ENCODE peak calls at places on chromosomes 13 and 19, in ten cellular contexts. T is tibial nerve; N is progenitor cell of endocrine pancreas; F is spleen; B is RWPE2; S is RWPE1; X is AG09319; R is GM10248; O is CD8-positive, alpha-beta T cell; A is bronchial epithelial cell. D is an unnamed sample.

GRCh38 chr13:114313061-114313860 is 1.0 kb upstream of the CHAMP1 start:
- DNase-seq in T (no peak), N (no peak), F (peak; percentile 69), B (no peak), S (no peak), X (no peak), R (peak; percentile 65), O (no peak), A (peak; percentile 50), D (no peak)

GRCh38 chr13:74891610-74892009 is 590.4 kb downstream of the TBC1D4 start:
- DNase-seq in T (no peak), N (no peak), F (no peak), B (no peak), S (peak; percentile 55), X (no peak), R (no peak), O (no peak), A (peak; percentile 87), D (no peak)

GRCh38 chr19:50277966-50278580 is 51.1 kb downstream of the KCNC3 start:
- DNase-seq in T (no peak), N (no peak), F (no peak), B (no peak), S (no peak), X (no peak), R (no peak), O (no peak), A (no peak), D (no peak)

GRCh38 chr19:54517483-54517882 is 14.9 kb downstream of the LAIR2 start:
- DNase-seq in T (no peak), N (no peak), F (no peak), B (no peak), S (peak; percentile 52), X (no peak), R (peak; percentile 65), O (peak; percentile 17), A (peak; percentile 16), D (peak; percentile 38)

GRCh38 chr19:11767633-11768133 is 883 bp downstream of the ZNF441 start:
- DNase-seq in T (no peak), N (peak; percentile 41), F (peak; percentile 85), B (no peak), S (peak; percentile 13), X (no peak), R (peak; percentile 62), O (no peak), A (peak; percentile 10), D (peak; percentile 85)

GRCh38 chr13:106474906-106475305 is 60.6 kb downstream of the EFNB2 start:
- DNase-seq in T (no peak), N (no peak), F (no peak), B (no peak), S (no peak), X (no peak), R (no peak), O (no peak), A (no peak), D (no peak)

GRCh38 chr19:46381746-46382345 is 31.5 kb downstream of the CCDC8 start:
- DNase-seq in T (no peak), N (no peak), F (no peak), B (peak; percentile 23), S (no peak), X (no peak), R (no peak), O (no peak), A (no peak), D (peak; percentile 42)

GRCh38 chr19:12952488-12953455 is 4.3 kb downstream of the GADD45GIP1 start:
- DNase-seq in T (no peak), N (no peak), F (no peak), B (no peak), S (no peak), X (peak; percentile 40), R (no peak), O (no peak), A (peak; percentile 61), D (no peak)

GRCh38 chr13:102273111-102273510 is 128.7 kb downstream of the FGF14 start:
- DNase-seq in T (no peak), N (no peak), F (no peak), B (no peak), S (no peak), X (no peak), R (no peak), O (no peak), A (no peak), D (no peak)

GRCh38 chr13:102261809-102262208 is 140.0 kb downstream of the FGF14 start:
- DNase-seq in T (no peak), N (no peak), F (no peak), B (no peak), S (no peak), X (no peak), R (no peak), O (no peak), A (no peak), D (no peak)

DNA sequence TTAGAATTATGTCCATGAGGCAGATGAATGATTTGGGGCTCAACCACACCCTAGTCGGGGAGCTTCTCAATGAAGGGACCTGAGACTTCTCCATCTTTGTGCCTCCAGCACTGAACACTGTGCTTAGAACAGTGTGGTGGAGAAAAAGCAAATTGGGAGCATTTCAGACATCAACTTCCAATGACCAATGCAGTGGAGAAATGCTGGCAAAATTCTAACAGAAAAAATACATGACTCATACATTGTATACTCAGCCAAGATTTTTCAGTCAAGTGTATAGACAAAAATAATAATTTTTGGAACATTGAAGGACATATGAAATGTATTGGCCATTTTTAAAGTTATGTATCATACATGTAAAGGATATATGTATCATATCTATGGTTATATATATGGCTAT is 134.7 kb downstream of the FGF14 start:
- DNase-seq in T (no peak), N (no peak), F (no peak), B (no peak), S (no peak), X (no peak), R (no peak), O (no peak), A (no peak), D (no peak)
- TF ChIP-seq CTCF in T (no peak), N (no peak), F (no peak), B (no peak), S (no peak), X (no peak), R (no peak), O (no peak), A (no peak), D (no peak)

GRCh38 chr13:28659611-28659970 is 661 bp downstream of the POMP start:
- DNase-seq in T (no peak), N (no peak), F (no peak), B (no peak), S (peak; percentile 36), X (no peak), R (peak; percentile 19), O (no peak), A (peak; percentile 59), D (no peak)

GRCh38 chr13:28655566-28655965 is 3.4 kb upstream of the POMP start:
- DNase-seq in T (no peak), N (no peak), F (no peak), B (no peak), S (no peak), X (no peak), R (no peak), O (no peak), A (peak; percentile 61), D (no peak)

GRCh38 chr13:28657784-28658538 is 969 bp upstream of the POMP start:
- DNase-seq in T (no peak), N (no peak), F (no peak), B (no peak), S (no peak), X (no peak), R (peak; percentile 20), O (no peak), A (peak; percentile 19), D (no peak)

GRCh38 chr13:28658539-28658795 is 463 bp upstream of the POMP start:
- DNase-seq in T (no peak), N (no peak), F (no peak), B (no peak), S (no peak), X (no peak), R (no peak), O (no peak), A (no peak), D (no peak)

DNA sequence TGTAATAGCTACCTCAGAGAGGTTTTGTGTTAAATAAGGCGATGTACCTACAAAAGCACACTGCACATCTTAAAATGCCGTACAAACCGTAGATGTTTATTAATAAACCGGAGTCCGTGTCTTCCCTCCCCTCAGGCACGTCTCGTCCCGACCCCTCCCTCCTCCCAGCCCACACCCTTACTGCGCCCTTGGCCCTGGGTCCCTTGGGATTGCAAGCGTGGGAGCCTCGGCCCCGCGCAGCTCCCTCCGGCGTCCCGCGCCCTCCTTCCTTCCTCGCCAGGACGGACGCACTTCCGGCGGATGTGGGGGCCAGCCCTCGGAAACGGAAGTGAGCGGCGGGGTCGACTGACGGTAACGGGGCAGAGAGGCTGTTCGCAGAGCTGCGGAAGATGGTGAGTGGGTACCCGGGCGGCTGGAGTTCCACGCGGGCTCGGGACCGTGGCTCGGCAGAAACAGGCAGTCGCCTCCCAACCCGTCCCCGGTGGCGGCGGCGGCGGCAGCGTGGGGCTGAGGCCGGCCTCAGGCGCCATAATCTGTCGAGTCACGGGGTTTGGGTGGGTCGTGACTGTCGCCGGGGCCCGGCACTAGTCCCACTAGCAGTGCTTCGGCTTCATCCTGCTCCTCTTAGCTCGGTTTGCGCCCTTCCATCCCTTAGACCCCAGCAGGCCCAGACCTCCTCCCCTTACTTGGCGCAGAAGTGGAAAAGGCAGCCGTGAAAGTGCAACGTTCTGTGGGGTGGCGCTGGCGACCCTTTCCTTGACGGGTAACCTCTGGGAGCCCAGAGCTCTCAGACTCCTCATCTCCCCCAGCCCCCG is at the start of gene POMP:
- DNase-seq in T (peak; percentile 87), N (peak; percentile 74), F (peak; percentile 99), B (peak; percentile 83), S (peak; percentile 87), X (peak; percentile 88), R (peak; percentile 94), O (peak; percentile 92), A (peak; percentile 77), D (peak; percentile 94)
- TF ChIP-seq CTCF in T (no peak), N (no peak), F (no peak), B (peak; percentile 1), S (no peak), X (no peak), R (no peak), O (no peak), A (no peak), D (no peak)

GRCh38 chr19:49224856-49225255 is 67.3 kb downstream of the TRPM4 start:
- DNase-seq in T (no peak), N (no peak), F (no peak), B (peak; percentile 71), S (peak; percentile 65), X (no peak), R (no peak), O (no peak), A (peak; percentile 42), D (no peak)
- TF ChIP-seq CTCF in T (no peak), N (peak; percentile 56), F (no peak), B (peak; percentile 72), S (peak; percentile 38), X (peak; percentile 30), R (peak; percentile 32), O (no peak), A (peak; percentile 72), D (no peak)

GRCh38 chr19:8457209-8457608 is 12.4 kb downstream of the HNRNPM start:
- DNase-seq in T (no peak), N (no peak), F (no peak), B (no peak), S (no peak), X (no peak), R (no peak), O (no peak), A (no peak), D (no peak)
- TF ChIP-seq CTCF in T (no peak), N (no peak), F (no peak), B (no peak), S (no peak), X (no peak), R (no peak), O (no peak), A (no peak), D (no peak)